ENCODE peak calls at places on chromosomes 7 and 10, in seven cellular contexts. One of them, this sample, is unnamed.

GRCh38 chr7:144437370-144438191 is 34.1 kb upstream of the NOBOX start:
- DNase-seq in AG04449: peak
- DNase-seq in activated T-helper 9 cell treated with anti-CD3 and anti-CD28 coated beads, Interleukin-2, amount 50 U/mL, for 16 hours: no peak
- DNase-seq in Right ventricle myocardium superior: no peak
- DNase-seq in hypothalamus: peak
- DNase-seq in HCT116: peak
- DNase-seq in HuH-7.5: peak
- DNase-seq in this sample: peak

GRCh38 chr7:150897502-150898474 is 45.5 kb downstream of the AOC1 start:
- DNase-seq in AG04449: no peak
- DNase-seq in activated T-helper 9 cell treated with anti-CD3 and anti-CD28 coated beads, Interleukin-2, amount 50 U/mL, for 16 hours: no peak
- DNase-seq in Right ventricle myocardium superior: no peak
- DNase-seq in hypothalamus: no peak
- DNase-seq in HCT116: no peak
- DNase-seq in HuH-7.5: no peak
- DNase-seq in this sample: no peak

GRCh38 chr10:124328514-124329220 is 90.1 kb downstream of the OAT start:
- DNase-seq in AG04449: no peak
- DNase-seq in activated T-helper 9 cell treated with anti-CD3 and anti-CD28 coated beads, Interleukin-2, amount 50 U/mL, for 16 hours: no peak
- DNase-seq in Right ventricle myocardium superior: no peak
- DNase-seq in hypothalamus: no peak
- DNase-seq in HCT116: no peak
- DNase-seq in HuH-7.5: no peak
- DNase-seq in this sample: no peak

GRCh38 chr7:44962483-44963251 is 16.1 kb downstream of the MYO1G start:
- DNase-seq in AG04449: no peak
- DNase-seq in activated T-helper 9 cell treated with anti-CD3 and anti-CD28 coated beads, Interleukin-2, amount 50 U/mL, for 16 hours: no peak
- DNase-seq in Right ventricle myocardium superior: no peak
- DNase-seq in hypothalamus: peak
- DNase-seq in HCT116: no peak
- DNase-seq in HuH-7.5: peak
- DNase-seq in this sample: no peak

GRCh38 chr7:43199333-43199732 is 86.9 kb downstream of the HECW1 start:
- DNase-seq in AG04449: no peak
- DNase-seq in activated T-helper 9 cell treated with anti-CD3 and anti-CD28 coated beads, Interleukin-2, amount 50 U/mL, for 16 hours: no peak
- DNase-seq in Right ventricle myocardium superior: no peak
- DNase-seq in hypothalamus: no peak
- DNase-seq in HCT116: no peak
- DNase-seq in HuH-7.5: no peak
- DNase-seq in this sample: no peak

GRCh38 chr10:110629680-110630191 is 14.4 kb upstream of the RBM20 start:
- DNase-seq in AG04449: peak
- DNase-seq in activated T-helper 9 cell treated with anti-CD3 and anti-CD28 coated beads, Interleukin-2, amount 50 U/mL, for 16 hours: no peak
- DNase-seq in Right ventricle myocardium superior: no peak
- DNase-seq in hypothalamus: no peak
- DNase-seq in HCT116: no peak
- DNase-seq in HuH-7.5: no peak
- DNase-seq in this sample: no peak

GRCh38 chr10:11875499-11876281 is 52.5 kb downstream of the PROSER2 start:
- DNase-seq in AG04449: peak
- DNase-seq in activated T-helper 9 cell treated with anti-CD3 and anti-CD28 coated beads, Interleukin-2, amount 50 U/mL, for 16 hours: no peak
- DNase-seq in Right ventricle myocardium superior: peak
- DNase-seq in hypothalamus: no peak
- DNase-seq in HCT116: peak
- DNase-seq in HuH-7.5: peak
- DNase-seq in this sample: peak

GRCh38 chr10:12905067-12905466 is 96.4 kb downstream of the CCDC3 start:
- DNase-seq in AG04449: no peak
- DNase-seq in activated T-helper 9 cell treated with anti-CD3 and anti-CD28 coated beads, Interleukin-2, amount 50 U/mL, for 16 hours: no peak
- DNase-seq in Right ventricle myocardium superior: no peak
- DNase-seq in hypothalamus: no peak
- DNase-seq in HCT116: no peak
- DNase-seq in HuH-7.5: no peak
- DNase-seq in this sample: no peak

GRCh38 chr10:128044186-128044585 is 82.0 kb downstream of the MKI67 start:
- DNase-seq in AG04449: no peak
- DNase-seq in activated T-helper 9 cell treated with anti-CD3 and anti-CD28 coated beads, Interleukin-2, amount 50 U/mL, for 16 hours: no peak
- DNase-seq in Right ventricle myocardium superior: no peak
- DNase-seq in hypothalamus: no peak
- DNase-seq in HCT116: no peak
- DNase-seq in HuH-7.5: no peak
- DNase-seq in this sample: no peak

GRCh38 chr7:44284216-44284615 is 41.2 kb downstream of the CAMK2B start:
- DNase-seq in AG04449: no peak
- DNase-seq in activated T-helper 9 cell treated with anti-CD3 and anti-CD28 coated beads, Interleukin-2, amount 50 U/mL, for 16 hours: no peak
- DNase-seq in Right ventricle myocardium superior: peak
- DNase-seq in hypothalamus: no peak
- DNase-seq in HCT116: no peak
- DNase-seq in HuH-7.5: no peak
- DNase-seq in this sample: no peak

GRCh38 chr7:27677912-27678612 is 15.4 kb upstream of the HIBADH start:
- DNase-seq in AG04449: peak
- DNase-seq in activated T-helper 9 cell treated with anti-CD3 and anti-CD28 coated beads, Interleukin-2, amount 50 U/mL, for 16 hours: no peak
- DNase-seq in Right ventricle myocardium superior: no peak
- DNase-seq in hypothalamus: no peak
- DNase-seq in HCT116: peak
- DNase-seq in HuH-7.5: no peak
- DNase-seq in this sample: peak

GRCh38 chr10:84269773-84270172 is 24.9 kb downstream of the RGR start:
- DNase-seq in AG04449: peak
- DNase-seq in activated T-helper 9 cell treated with anti-CD3 and anti-CD28 coated beads, Interleukin-2, amount 50 U/mL, for 16 hours: no peak
- DNase-seq in Right ventricle myocardium superior: no peak
- DNase-seq in hypothalamus: no peak
- DNase-seq in HCT116: peak
- DNase-seq in HuH-7.5: no peak
- DNase-seq in this sample: no peak

GRCh38 chr7:105141068-105141467 is 127.1 kb downstream of the KMT2E start:
- DNase-seq in AG04449: peak
- DNase-seq in activated T-helper 9 cell treated with anti-CD3 and anti-CD28 coated beads, Interleukin-2, amount 50 U/mL, for 16 hours: no peak
- DNase-seq in Right ventricle myocardium superior: no peak
- DNase-seq in hypothalamus: no peak
- DNase-seq in HCT116: peak
- DNase-seq in HuH-7.5: peak
- DNase-seq in this sample: peak

GRCh38 chr7:70040971-70041766 is 442.9 kb downstream of the AUTS2 start:
- DNase-seq in AG04449: no peak
- DNase-seq in activated T-helper 9 cell treated with anti-CD3 and anti-CD28 coated beads, Interleukin-2, amount 50 U/mL, for 16 hours: no peak
- DNase-seq in Right ventricle myocardium superior: no peak
- DNase-seq in hypothalamus: no peak
- DNase-seq in HCT116: no peak
- DNase-seq in HuH-7.5: no peak
- DNase-seq in this sample: peak

This sample was measured in NCI-H460.